ENCODE peak calls at places on chromosomes 4 and X, in five cellular contexts. F is A673; U is CD4-positive, alpha-beta memory T cell; Q is CD8-positive, alpha-beta T cell; M is kidney. H is an unnamed sample.

GRCh38 chr4:6771229-6771671 is 11.3 kb upstream of the KIAA0232 start:
- DNase-seq in F (no peak), U (no peak), Q (no peak), M (peak; percentile 87), H (no peak)

GRCh38 chr4:135267148-135267878 is 1065.7 kb upstream of the PABPC4L start:
- DNase-seq in F (no peak), U (no peak), Q (no peak), M (no peak), H (no peak)

GRCh38 chr4:44916406-44916805 is 190.1 kb upstream of the GNPDA2 start:
- DNase-seq in F (peak; percentile 43), U (no peak), Q (no peak), M (no peak), H (no peak)

GRCh38 chrX:74602142-74602541 is 12.3 kb downstream of the RLIM start:
- DNase-seq in F (no peak), U (no peak), Q (no peak), M (no peak), H (no peak)

GRCh38 chrX:153226344-153227190 is 47.5 kb downstream of the MAGEA1 start:
- DNase-seq in F (peak; percentile 54), U (no peak), Q (no peak), M (peak; percentile 71), H (no peak)

GRCh38 chrX:71253253-71254091 is 468 bp downstream of the ZMYM3 start:
- DNase-seq in F (peak; percentile 61), U (no peak), Q (peak; percentile 1), M (no peak), H (no peak)

GRCh38 chrX:3678287-3678686 is 35.2 kb downstream of the PRKX start:
- DNase-seq in F (peak; percentile 6), U (no peak), Q (no peak), M (peak; percentile 22), H (no peak)

GRCh38 chr4:183444953-183445543 is 612 bp downstream of the CDKN2AIP start:
- DNase-seq in F (peak; percentile 34), U (no peak), Q (peak; percentile 45), M (peak; percentile 87), H (no peak)

GRCh38 chr4:141905751-141906150 is 269.4 kb downstream of the IL15 start:
- DNase-seq in F (no peak), U (no peak), Q (no peak), M (no peak), H (no peak)

GRCh38 chrX:11434607-11435006 is 141.4 kb downstream of the AMELX start:
- DNase-seq in F (no peak), U (no peak), Q (no peak), M (no peak), H (no peak)

GRCh38 chr4:185380320-185380719 is 15.4 kb downstream of the LRP2BP start:
- DNase-seq in F (no peak), U (no peak), Q (no peak), M (no peak), H (no peak)

GRCh38 chr4:20422398-20422797 is 170.7 kb downstream of the SLIT2 start:
- DNase-seq in F (peak; percentile 70), U (peak; percentile 22), Q (no peak), M (no peak), H (peak; percentile 2)

GRCh38 chrX:13131511-13132137 is 87.2 kb upstream of the FAM9C start:
- DNase-seq in F (no peak), U (peak; percentile 31), Q (no peak), M (no peak), H (no peak)

GRCh38 chr4:21709761-21710160 is 238.8 kb downstream of the KCNIP4 start:
- DNase-seq in F (no peak), U (no peak), Q (no peak), M (no peak), H (no peak)

GRCh38 chr4:107060388-107060787 is 24.3 kb upstream of the DKK2 start:
- DNase-seq in F (no peak), U (no peak), Q (no peak), M (no peak), H (no peak)

GRCh38 chr4:139977838-139978604 is 176.0 kb downstream of the MAML3 start:
- DNase-seq in F (no peak), U (no peak), Q (no peak), M (no peak), H (no peak)

GRCh38 chr4:103044183-103044582 is 24.7 kb upstream of the SLC9B1 start:
- DNase-seq in F (no peak), U (no peak), Q (no peak), M (no peak), H (no peak)

GRCh38 chr4:168886361-168886760 is 123.7 kb downstream of the CBR4 start:
- DNase-seq in F (no peak), U (no peak), Q (no peak), M (no peak), H (no peak)

DNA sequence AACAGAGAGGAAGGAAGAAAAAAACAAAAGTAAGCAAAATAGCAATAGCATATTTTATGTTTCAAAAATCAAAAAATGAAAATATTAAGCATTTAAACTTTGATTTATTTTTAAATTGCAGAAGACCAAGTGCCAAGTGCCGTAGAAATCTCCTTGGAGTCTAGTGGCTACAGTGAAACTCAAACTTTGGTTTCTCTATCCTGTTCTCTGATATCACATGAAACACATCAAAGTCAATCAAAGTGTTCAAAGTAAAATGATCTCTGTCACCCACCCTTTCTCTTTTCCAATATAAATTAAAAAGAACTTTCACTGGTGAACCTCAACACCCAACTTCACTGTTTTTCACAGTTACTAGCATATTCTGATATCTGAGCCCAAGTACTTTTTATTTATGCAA is 81.1 kb downstream of the HADH start:
- DNase-seq in F (no peak), U (no peak), Q (no peak), M (no peak), H (no peak)
- H3K4me1 ChIP-seq in F (no peaks in the 10 kb centered on the region), U (peaks cover 62% of the 10 kb centered on the region), Q (peaks cover 53% of the 10 kb centered on the region), M (no peaks in the 10 kb centered on the region), H (peaks cover 23% of the 10 kb centered on the region)

DNA sequence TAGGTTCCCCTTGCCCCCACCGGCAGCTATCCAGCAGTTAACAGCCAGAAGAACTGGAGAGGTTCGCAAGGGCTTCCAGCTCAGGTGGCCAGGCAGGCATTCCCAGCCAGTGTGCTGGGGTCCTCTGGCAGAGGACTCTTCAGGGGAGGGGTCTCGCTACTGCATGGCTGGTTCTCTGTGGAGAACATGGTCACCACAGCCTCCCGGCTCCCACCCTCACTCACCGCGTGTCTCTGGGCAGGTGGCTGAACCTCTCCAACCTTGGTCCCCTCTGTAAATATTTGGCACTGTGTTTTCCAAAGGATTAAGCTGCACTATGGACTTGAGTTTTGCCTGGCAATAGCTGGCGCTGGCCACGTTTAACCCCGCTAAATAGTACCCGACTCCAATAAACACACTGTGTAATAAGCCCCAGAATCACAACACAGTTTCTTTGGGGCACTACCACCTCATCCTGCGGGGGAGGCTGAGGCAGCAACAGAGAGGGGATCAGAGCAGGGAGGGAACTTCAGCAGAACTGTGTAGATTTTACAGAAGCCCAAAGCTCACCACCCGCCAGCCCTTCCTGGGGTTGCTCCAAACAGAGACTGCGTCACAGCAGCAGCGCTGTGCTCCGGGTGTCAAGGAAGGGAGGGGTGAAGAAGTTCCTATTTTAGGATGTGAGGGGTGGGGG is 15.2 kb downstream of the BCOR start:
- DNase-seq in F (no peak), U (no peak), Q (no peak), M (peak; percentile 74), H (no peak)
- H3K27ac ChIP-seq in F (no peak overlapping the region), U (no peak overlapping the region), Q (no peak overlapping the region), M (no peak overlapping the region), H (no peak overlapping the region)

DNA sequence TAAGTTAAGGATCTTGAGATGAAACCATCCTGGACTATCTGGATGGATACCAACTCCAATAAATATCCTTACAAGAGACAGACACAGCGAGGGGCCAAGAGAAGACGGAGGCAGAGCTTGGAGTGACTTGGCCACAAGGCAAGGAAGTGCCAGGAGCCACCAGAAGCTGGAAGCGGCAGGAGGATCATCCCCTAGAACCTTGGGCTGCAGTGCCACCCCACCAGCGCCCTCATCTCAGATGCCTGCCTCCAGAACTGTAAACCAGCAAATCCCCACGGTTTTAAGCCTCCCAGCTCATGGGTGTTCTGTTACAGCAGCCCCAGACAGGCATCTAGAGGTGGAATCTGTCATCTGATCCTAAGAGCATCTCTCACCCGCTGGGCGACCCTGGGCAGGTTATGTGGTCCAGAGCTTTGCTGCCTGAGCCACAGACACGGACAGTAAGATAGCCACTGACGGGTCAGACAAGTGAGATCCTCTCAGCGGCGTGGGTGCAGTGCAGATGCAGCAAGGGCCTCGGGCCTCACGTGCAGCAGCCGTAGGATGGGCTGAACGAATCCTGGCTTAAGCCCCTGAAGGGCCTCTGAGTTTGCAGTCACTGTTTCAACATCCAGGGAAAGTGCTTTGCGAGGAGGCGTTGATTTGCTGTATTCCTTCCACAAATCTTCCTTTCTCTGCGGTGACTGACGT is 25.1 kb upstream of the MXD4 start:
- DNase-seq in F (no peak), U (no peak), Q (no peak), M (peak; percentile 40), H (no peak)
- H3K4me1 ChIP-seq in F (no peaks in the 10 kb centered on the region), U (peaks cover 60% of the 10 kb centered on the region), Q (peaks cover 73% of the 10 kb centered on the region), M (peaks cover under 1% of the 10 kb centered on the region), H (peaks cover 42% of the 10 kb centered on the region)

GRCh38 chrX:1592128-1592862 is 891 bp downstream of the AKAP17A start:
- DNase-seq in F (no peak), U (no peak), Q (no peak), M (peak; percentile 84), H (peak; percentile 53)
- H3K27ac ChIP-seq in F (peak overlapping the region; percentile 92), U (peak overlapping the region; percentile 73), Q (peak overlapping the region; percentile 71), M (peak overlapping the region; percentile 47), H (peak overlapping the region; percentile 91)

GRCh38 chr4:48336471-48336870 is 4.9 kb upstream of the SLAIN2 start:
- DNase-seq in F (no peak), U (no peak), Q (no peak), M (no peak), H (no peak)
- H3K4me1 ChIP-seq in F (no peaks in the 10 kb centered on the region), U (peaks cover 15% of the 10 kb centered on the region), Q (peaks cover 6% of the 10 kb centered on the region), M (no peaks in the 10 kb centered on the region), H (no peaks in the 10 kb centered on the region)

H was measured in naive thymus-derived CD4-positive, alpha-beta T cell.